ENCODE peak calls at places on chromosomes 4 and X, in ten cellular contexts. P, D, W, R, X, F, M, C, O and E are unnamed samples.
A peak's percentile ranks its signal among the peaks of the same experiment; 100 is the strongest.

GRCh38 chr4:86876894-86877685 is 15.1 kb downstream of the C4orf36 start:
- DNase-seq in P (no peak), X (no peak), R (no peak), C (no peak), O (no peak), F (no peak), M (no peak), W (no peak), D (no peak), E (no peak)

GRCh38 chr4:36402008-36402758 is 120.8 kb downstream of the DTHD1 start:
- DNase-seq in D (no peak), R (no peak), M (no peak), C (no peak), F (no peak), O (no peak), P (no peak), X (no peak), W (no peak), E (no peak)

GRCh38 chrX:2664497-2664896 is 26.6 kb upstream of the CD99 start:
- DNase-seq in F (peak; percentile 68), M (peak; percentile 18), P (no peak), C (no peak), R (no peak), W (peak; percentile 22), D (peak; percentile 34), O (peak; percentile 26), X (no peak), E (no peak)

GRCh38 chr4:26779224-26779623 is 81.4 kb upstream of the STIM2 start:
- DNase-seq in W (no peak), D (no peak), M (no peak), R (no peak), O (no peak), P (no peak), C (no peak), F (no peak), X (no peak), E (no peak)

GRCh38 chr4:45554423-45554822 is 569.4 kb downstream of the GABRG1 start:
- DNase-seq in W (no peak), M (no peak), O (no peak), C (no peak), F (no peak), R (peak; percentile 2), X (no peak), D (no peak), P (no peak), E (no peak)

GRCh38 chrX:68634649-68635227 is 12.7 kb upstream of the STARD8 start:
- DNase-seq in O (no peak), W (no peak), R (no peak), D (no peak), C (no peak), F (no peak), M (no peak), X (no peak), P (no peak), E (no peak)

GRCh38 chrX:152343306-152343705 is 107.8 kb downstream of the GABRA3 start:
- DNase-seq in M (no peak), R (no peak), P (no peak), D (no peak), O (no peak), F (no peak), C (no peak), W (no peak), X (no peak), E (no peak)

GRCh38 chrX:682892-683291 is 52.3 kb downstream of the SHOX start:
- DNase-seq in F (no peak), R (no peak), O (no peak), C (no peak), W (no peak), P (no peak), X (no peak), D (no peak), M (no peak), E (no peak)

GRCh38 chr4:84480082-84480481 is 19.0 kb downstream of the NKX6-1 start:
- DNase-seq in P (no peak), W (no peak), D (no peak), X (no peak), F (no peak), C (no peak), R (no peak), O (no peak), M (no peak), E (no peak)

GRCh38 chr4:124948976-124949597 is 236.6 kb upstream of the ANKRD50 start:
- DNase-seq in D (no peak), W (no peak), R (peak; percentile 39), O (no peak), F (no peak), P (no peak), C (no peak), M (no peak), X (no peak), E (no peak)

GRCh38 chrX:42604302-42604701 is 173.7 kb downstream of the PPP1R2C start:
- DNase-seq in O (no peak), P (no peak), F (no peak), C (no peak), M (no peak), R (no peak), X (no peak), D (no peak), W (no peak), E (no peak)

GRCh38 chrX:11499076-11500044 is 166.4 kb downstream of the ARHGAP6 start:
- DNase-seq in X (no peak), W (no peak), P (no peak), C (no peak), D (no peak), R (peak; percentile 6), F (peak; percentile 34), M (no peak), O (no peak), E (no peak)

DNA sequence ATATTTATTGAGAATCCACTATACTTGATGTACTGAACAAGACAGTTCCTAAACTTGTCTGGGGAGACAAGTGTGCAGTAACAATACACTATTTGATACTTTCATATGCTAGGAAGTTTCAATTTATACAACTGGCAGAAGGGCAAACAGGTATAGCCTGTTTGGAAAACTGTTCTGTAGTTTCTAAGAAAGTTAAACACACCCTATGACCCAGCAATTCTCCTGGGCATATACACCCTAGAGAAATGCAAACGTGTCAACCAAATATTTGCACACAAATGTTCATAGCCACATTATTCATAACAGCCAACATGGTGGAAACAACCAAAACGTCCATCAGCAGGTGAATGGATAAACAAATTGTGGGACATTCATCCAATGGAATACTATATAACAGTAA is 64.0 kb upstream of the BRS3 start:
- DNase-seq in X (no peak), D (no peak), O (no peak), M (no peak), P (no peak), C (no peak), W (no peak), R (peak; percentile 18), F (no peak), E (no peak)
- H3K27me3 ChIP-seq in X (no peaks in the 10 kb centered on the region), D (no peaks in the 10 kb centered on the region), O (no peaks in the 10 kb centered on the region), M (no peaks in the 10 kb centered on the region), P (no peaks in the 10 kb centered on the region), C (no peaks in the 10 kb centered on the region), W (no peaks in the 10 kb centered on the region), R (no peaks in the 10 kb centered on the region), F (no peaks in the 10 kb centered on the region), E (no peaks in the 10 kb centered on the region)

GRCh38 chr4:6394671-6395081 is 77.7 kb downstream of the PPP2R2C start:
- DNase-seq in F (no peak), C (no peak), P (no peak), X (no peak), D (no peak), R (no peak), O (no peak), W (no peak), M (no peak), E (no peak)
- H3K27me3 ChIP-seq in F (peaks cover 12% of the 10 kb centered on the region), C (no peaks in the 10 kb centered on the region), P (peaks cover 11% of the 10 kb centered on the region), X (no peaks in the 10 kb centered on the region), D (no peaks in the 10 kb centered on the region), R (no peaks in the 10 kb centered on the region), O (no peaks in the 10 kb centered on the region), W (no peaks in the 10 kb centered on the region), M (no peaks in the 10 kb centered on the region), E (no peaks in the 10 kb centered on the region)

DNA sequence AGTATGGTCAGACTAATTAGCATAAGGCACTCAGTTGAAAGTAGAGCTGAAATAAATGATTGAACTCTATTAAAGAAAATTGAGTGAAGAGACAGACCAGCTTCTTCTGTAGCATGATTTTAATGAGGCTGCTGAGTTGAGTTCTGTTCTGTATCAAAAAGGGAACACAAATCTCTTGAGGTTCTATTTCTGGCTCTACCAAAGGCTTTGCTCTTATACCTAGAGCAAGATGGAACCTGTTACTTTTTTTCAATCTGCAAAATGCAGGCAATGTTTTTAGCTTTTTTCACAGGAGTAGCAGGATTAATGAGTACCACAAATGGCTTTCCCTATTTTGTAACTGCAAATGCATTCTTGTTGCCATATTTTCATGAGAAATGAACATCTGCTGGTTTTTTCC is 4.2 kb upstream of the ERVMER34-1 start:
- DNase-seq in P (no peak), X (no peak), D (no peak), F (no peak), R (no peak), W (no peak), C (no peak), O (no peak), M (no peak), E (no peak)
- H3K27me3 ChIP-seq in P (peaks cover 28% of the 10 kb centered on the region), X (peaks cover 8% of the 10 kb centered on the region), D (no peaks in the 10 kb centered on the region), F (peaks cover 20% of the 10 kb centered on the region), R (peaks cover 23% of the 10 kb centered on the region), W (no peaks in the 10 kb centered on the region), C (peaks cover 15% of the 10 kb centered on the region), O (no peaks in the 10 kb centered on the region), M (no peaks in the 10 kb centered on the region), E (peaks cover 10% of the 10 kb centered on the region)

GRCh38 chr4:172997217-172997609 is 171.4 kb upstream of the GALNT7 start:
- DNase-seq in R (no peak), D (no peak), M (no peak), X (no peak), F (no peak), P (no peak), W (no peak), C (no peak), O (no peak), E (no peak)

GRCh38 chr4:172995704-172996103 is 172.9 kb upstream of the GALNT7 start:
- DNase-seq in F (no peak), M (no peak), P (no peak), C (no peak), X (no peak), R (no peak), W (no peak), D (no peak), O (no peak), E (no peak)

GRCh38 chr4:172996571-172997216 is 171.9 kb upstream of the GALNT7 start:
- DNase-seq in X (no peak), M (no peak), P (no peak), R (peak; percentile 70), F (no peak), W (no peak), C (no peak), O (no peak), D (no peak), E (no peak)

GRCh38 chr4:172998527-172999469 is 169.8 kb upstream of the GALNT7 start:
- DNase-seq in C (no peak), F (no peak), M (no peak), X (no peak), W (no peak), D (no peak), R (peak; percentile 51), P (no peak), O (no peak), E (no peak)

DNA sequence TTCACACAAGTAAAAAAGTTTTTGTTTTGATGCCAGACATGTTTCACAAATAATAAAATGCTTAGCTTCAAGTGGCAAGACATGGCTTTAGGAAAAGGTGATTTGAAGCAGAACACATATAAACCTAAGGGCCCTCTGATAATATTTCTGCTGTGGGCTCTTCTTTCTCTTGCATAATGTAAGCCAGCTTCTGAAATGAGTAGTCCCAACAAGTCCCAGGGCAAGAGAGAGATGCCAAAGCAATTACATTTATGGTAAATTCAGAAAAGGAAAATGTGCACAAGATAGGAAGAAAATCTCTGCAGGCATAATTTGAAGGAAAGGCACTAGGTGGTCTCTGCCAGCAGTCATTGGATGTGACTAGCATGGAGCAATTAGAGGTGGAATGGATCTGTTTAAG is 170.8 kb upstream of the GALNT7 start:
- DNase-seq in O (no peak), P (no peak), M (no peak), D (no peak), W (no peak), X (no peak), C (no peak), R (no peak), F (no peak), E (no peak)
- H3K27me3 ChIP-seq in O (no peaks in the 10 kb centered on the region), P (no peaks in the 10 kb centered on the region), M (no peaks in the 10 kb centered on the region), D (no peaks in the 10 kb centered on the region), W (no peaks in the 10 kb centered on the region), X (no peaks in the 10 kb centered on the region), C (no peaks in the 10 kb centered on the region), R (no peaks in the 10 kb centered on the region), F (no peaks in the 10 kb centered on the region), E (no peaks in the 10 kb centered on the region)